ENCODE peak calls at places on chromosomes 7 and 10, in seven cellular contexts. P is PC-9, V is stomach, X is IMR-90, I is fibroblast of lung, E is HCT116, L is bronchial epithelial cell. H is an unnamed sample. For H3K27me3 and H3K36me3, the result is how much of the 10 kb centered on the place peaks cover.

GRCh38 chr10:17740668-17741067 is 11.3 kb upstream of the TMEM236 start:
- DNase-seq in P (no peak), V (no peak), X (no peak), I (no peak), E (no peak), L (no peak), H (no peak)

GRCh38 chr7:108078156-108078781 is 51.9 kb downstream of the LAMB4 start:
- DNase-seq in P (no peak), V (no peak), X (peak), I (no peak), E (no peak), L (peak), H (no peak)

GRCh38 chr7:42226354-42226941 is 10.6 kb downstream of the GLI3 start:
- DNase-seq in P (no peak), V (no peak), X (no peak), I (peak), E (no peak), L (no peak), H (no peak)

GRCh38 chr10:3102721-3103410 is 35.5 kb downstream of the PFKP start:
- DNase-seq in P (no peak), V (no peak), X (peak), I (peak), E (no peak), L (peak), H (no peak)

GRCh38 chr7:75946207-75946855 is 31.4 kb downstream of the POR start:
- DNase-seq in P (no peak), V (no peak), X (no peak), I (no peak), E (no peak), L (no peak), H (no peak)

GRCh38 chr10:3427846-3428442 is 255.4 kb upstream of the PITRM1 start:
- DNase-seq in P (no peak), V (no peak), X (no peak), I (no peak), E (no peak), L (no peak), H (no peak)

GRCh38 chr7:115888981-115889668 is 141.4 kb downstream of the TFEC start:
- DNase-seq in P (no peak), V (no peak), X (no peak), I (no peak), E (no peak), L (no peak), H (no peak)

GRCh38 chr7:28112883-28113540 is 67.6 kb downstream of the JAZF1 start:
- DNase-seq in P (no peak), V (no peak), X (no peak), I (no peak), E (no peak), L (no peak), H (no peak)

GRCh38 chr7:68063171-68063570 is 1066.5 kb downstream of the TYW1 start:
- DNase-seq in P (no peak), V (no peak), X (no peak), I (no peak), E (no peak), L (no peak), H (peak)

GRCh38 chr7:106521115-106521514 is 139.8 kb downstream of the CCDC71L start:
- DNase-seq in P (no peak), V (no peak), X (no peak), I (no peak), E (peak), L (peak), H (peak)

GRCh38 chr10:129136074-129136473 is 331.0 kb upstream of the MGMT start:
- DNase-seq in P (no peak), V (no peak), X (no peak), I (no peak), E (no peak), L (no peak), H (peak)

DNA sequence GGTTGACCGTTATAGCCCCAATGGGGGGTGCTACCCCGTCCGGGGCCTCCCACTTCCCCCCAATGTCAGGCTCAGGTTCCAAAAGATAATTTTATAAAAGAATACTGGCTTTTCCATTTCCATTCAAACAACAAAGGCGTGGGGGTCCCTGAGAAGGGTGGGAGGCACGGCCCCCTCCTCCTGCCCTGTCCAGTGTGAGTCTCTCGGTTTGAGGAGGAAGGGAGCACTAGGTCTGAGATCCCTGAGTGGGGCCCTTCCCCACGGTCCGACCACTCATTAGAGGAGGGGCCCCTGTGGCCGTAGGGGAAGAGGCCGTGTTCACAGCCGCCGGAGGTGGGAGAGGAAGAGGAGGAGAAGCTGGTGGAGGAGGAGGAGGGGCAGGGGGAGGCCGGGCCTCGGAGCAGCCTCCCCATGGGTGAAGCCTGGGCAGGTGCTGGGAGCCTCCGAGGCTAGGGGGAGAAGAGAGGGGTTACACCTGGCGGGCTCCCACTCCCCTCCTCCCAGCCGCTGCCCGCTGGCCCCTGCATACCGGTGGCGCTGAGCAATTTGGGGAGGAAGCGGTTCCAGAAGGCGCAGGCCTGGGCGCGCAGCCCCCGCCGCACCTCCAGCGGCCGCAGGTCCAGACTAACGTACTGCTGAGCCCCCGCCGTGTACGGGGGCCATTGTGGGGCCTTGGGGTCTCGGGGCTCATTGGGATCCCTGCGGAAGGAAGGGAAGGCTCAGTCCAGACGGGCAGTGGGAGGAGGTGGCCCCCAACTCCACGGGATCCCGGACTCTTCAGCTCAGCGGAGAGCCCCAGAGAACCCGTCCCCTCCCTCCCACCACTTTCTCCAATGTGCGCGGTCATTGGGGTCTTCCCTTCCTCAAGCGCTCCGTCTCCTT is 1.4 kb upstream of the UFSP1 start:
- DNase-seq in P (no peak), V (no peak), X (no peak), I (no peak), E (no peak), L (no peak), H (peak)
- H3K4me3 ChIP-seq in P (peak), V (peak), X (no peak), I (no peak), E (peak), L (peak), H (peak)

GRCh38 chr7:155396661-155397060 is 61.3 kb upstream of the EN2 start:
- DNase-seq in P (no peak), V (no peak), X (no peak), I (no peak), E (no peak), L (no peak), H (peak)

GRCh38 chr7:155395176-155395797 is 62.6 kb upstream of the EN2 start:
- DNase-seq in P (no peak), V (no peak), X (no peak), I (no peak), E (no peak), L (no peak), H (peak)

GRCh38 chr7:155399577-155399976 is 58.4 kb upstream of the EN2 start:
- DNase-seq in P (no peak), V (no peak), X (no peak), I (no peak), E (no peak), L (no peak), H (no peak)

GRCh38 chr7:155401884-155402283 is 56.0 kb upstream of the EN2 start:
- DNase-seq in P (no peak), V (no peak), X (no peak), I (no peak), E (no peak), L (no peak), H (no peak)

DNA sequence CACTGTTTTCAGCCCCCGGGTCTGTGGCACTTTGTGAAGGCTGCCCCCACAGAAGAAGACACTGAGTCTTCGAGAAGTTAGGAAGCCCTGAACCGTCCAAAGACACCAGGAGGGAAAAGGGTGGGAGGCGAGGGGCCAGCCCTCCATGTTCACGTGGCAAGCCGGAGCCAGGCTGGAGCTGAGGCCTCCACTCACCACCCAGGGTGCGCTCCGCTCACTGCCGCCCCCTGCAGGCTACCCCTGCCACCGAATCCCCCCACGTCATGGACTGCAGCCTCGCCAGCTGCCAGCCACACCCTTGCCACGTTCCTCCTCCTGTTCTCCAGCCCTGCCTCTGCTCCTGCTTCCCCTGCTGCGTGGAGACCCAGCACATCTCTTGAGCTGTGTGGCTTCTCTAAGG is 59.0 kb upstream of the EN2 start:
- DNase-seq in P (no peak), V (no peak), X (no peak), I (no peak), E (no peak), L (no peak), H (peak)
- H3K27me3 ChIP-seq in P (half or more), V (under half), X (under half), I (under half), E (under half), L (under half), H (under half)

GRCh38 chr10:132984008-132984295 is 41.6 kb upstream of the CFAP46 start:
- DNase-seq in P (no peak), V (no peak), X (no peak), I (no peak), E (no peak), L (no peak), H (no peak)
- H3K36me3 ChIP-seq in P (under half), V (under half), X (under half), I (under half), E (under half), L (under half), H (under half)

GRCh38 chr10:101122270-101123084 is 8.6 kb upstream of the TLX1 start:
- DNase-seq in P (no peak), V (no peak), X (no peak), I (no peak), E (no peak), L (no peak), H (no peak)

GRCh38 chr10:101121661-101122045 is 9.4 kb upstream of the TLX1 start:
- DNase-seq in P (no peak), V (no peak), X (no peak), I (no peak), E (no peak), L (no peak), H (peak)

GRCh38 chr10:101123815-101124617 is 7.1 kb upstream of the TLX1 start:
- DNase-seq in P (no peak), V (no peak), X (no peak), I (no peak), E (no peak), L (no peak), H (no peak)

GRCh38 chr10:101124933-101125332 is 6.2 kb upstream of the TLX1 start:
- DNase-seq in P (no peak), V (no peak), X (no peak), I (no peak), E (no peak), L (no peak), H (no peak)

GRCh38 chr10:101123085-101123814 is 7.8 kb upstream of the TLX1 start:
- DNase-seq in P (no peak), V (peak), X (no peak), I (no peak), E (no peak), L (no peak), H (peak)
- H3K4me3 ChIP-seq in P (no peak), V (peak), X (no peak), I (no peak), E (no peak), L (no peak), H (peak)

H was measured in H7.